ENCODE peak calls at places on chromosomes 4 and X, in five cellular contexts. One of them, this sample, is unnamed.
A peak's percentile ranks its signal among the peaks of the same experiment; 100 is the strongest.

GRCh38 chr4:39342731-39343130 is 23.4 kb downstream of the RFC1 start:
- DNase-seq in astrocyte: no peak
- DNase-seq in AG04450: no peak
- DNase-seq in suprapubic skin: no peak
- DNase-seq in H7: no peak
- DNase-seq in this sample: no peak

GRCh38 chr4:141002323-141002805 is 130.9 kb downstream of the RNF150 start:
- DNase-seq in astrocyte: peak; percentile 93
- DNase-seq in AG04450: peak; percentile 43
- DNase-seq in H7: no peak
- DNase-seq in suprapubic skin: no peak
- DNase-seq in this sample: peak; percentile 24

GRCh38 chr4:2621419-2621818 is 85.0 kb downstream of the FAM193A start:
- DNase-seq in AG04450: no peak
- DNase-seq in suprapubic skin: no peak
- DNase-seq in H7: no peak
- DNase-seq in astrocyte: no peak
- DNase-seq in this sample: no peak

GRCh38 chrX:140299411-140299810 is 205.5 kb downstream of the SOX3 start:
- DNase-seq in astrocyte: peak; percentile 53
- DNase-seq in AG04450: no peak
- DNase-seq in H7: no peak
- DNase-seq in suprapubic skin: no peak
- DNase-seq in this sample: no peak

GRCh38 chrX:107747596-107748161 is 27.9 kb downstream of the TSC22D3 start:
- DNase-seq in suprapubic skin: no peak
- DNase-seq in AG04450: no peak
- DNase-seq in astrocyte: peak; percentile 46
- DNase-seq in H7: no peak
- DNase-seq in this sample: no peak

GRCh38 chrX:119775517-119776238 is 15.8 kb downstream of the RPL39 start:
- DNase-seq in astrocyte: no peak
- DNase-seq in AG04450: no peak
- DNase-seq in H7: no peak
- DNase-seq in suprapubic skin: no peak
- DNase-seq in this sample: no peak

GRCh38 chr4:47213971-47214370 is 182.6 kb downstream of the GABRB1 start:
- DNase-seq in suprapubic skin: no peak
- DNase-seq in astrocyte: peak; percentile 98
- DNase-seq in H7: no peak
- DNase-seq in AG04450: peak; percentile 66
- DNase-seq in this sample: peak; percentile 48

GRCh38 chr4:111839186-111839585 is 306.1 kb upstream of the FAM241A start:
- DNase-seq in AG04450: no peak
- DNase-seq in H7: no peak
- DNase-seq in suprapubic skin: no peak
- DNase-seq in astrocyte: no peak
- DNase-seq in this sample: no peak

GRCh38 chrX:44842555-44843317 is 1.1 kb upstream of the DUSP21 start:
- DNase-seq in astrocyte: no peak
- DNase-seq in H7: no peak
- DNase-seq in suprapubic skin: no peak
- DNase-seq in AG04450: no peak
- DNase-seq in this sample: no peak

GRCh38 chr4:83389756-83390505 is 55.3 kb upstream of the HPSE start:
- DNase-seq in astrocyte: no peak
- DNase-seq in suprapubic skin: no peak
- DNase-seq in H7: peak; percentile 22
- DNase-seq in AG04450: no peak
- DNase-seq in this sample: no peak

GRCh38 chr4:32986236-32986635 is 2266.1 kb downstream of the PCDH7 start:
- DNase-seq in suprapubic skin: no peak
- DNase-seq in astrocyte: no peak
- DNase-seq in H7: no peak
- DNase-seq in AG04450: no peak
- DNase-seq in this sample: peak; percentile 19

GRCh38 chr4:13888112-13888511 is 260.6 kb upstream of the BOD1L1 start:
- DNase-seq in H7: no peak
- DNase-seq in astrocyte: peak; percentile 93
- DNase-seq in suprapubic skin: no peak
- DNase-seq in AG04450: peak; percentile 73
- DNase-seq in this sample: peak; percentile 85

GRCh38 chr4:70996014-70996353 is 2.5 kb downstream of the DCK start:
- DNase-seq in AG04450: no peak
- DNase-seq in H7: no peak
- DNase-seq in astrocyte: no peak
- DNase-seq in suprapubic skin: no peak
- DNase-seq in this sample: no peak

GRCh38 chrX:145524931-145525330 is 277.6 kb downstream of the SPANXN1 start:
- DNase-seq in astrocyte: no peak
- DNase-seq in suprapubic skin: no peak
- DNase-seq in AG04450: no peak
- DNase-seq in H7: no peak
- DNase-seq in this sample: no peak

GRCh38 chrX:119218198-119218597 is 17.9 kb upstream of the PGRMC1 start:
- DNase-seq in H7: peak; percentile 33
- DNase-seq in suprapubic skin: no peak
- DNase-seq in AG04450: no peak
- DNase-seq in astrocyte: no peak
- DNase-seq in this sample: no peak

GRCh38 chr4:10584042-10584441 is 100.5 kb downstream of the CLNK start:
- DNase-seq in H7: no peak
- DNase-seq in suprapubic skin: no peak
- DNase-seq in AG04450: peak; percentile 53
- DNase-seq in astrocyte: peak; percentile 93
- DNase-seq in this sample: peak; percentile 29

GRCh38 chr4:39259571-39260330 is 77.4 kb downstream of the WDR19 start:
- DNase-seq in AG04450: peak; percentile 37
- DNase-seq in H7: no peak
- DNase-seq in suprapubic skin: no peak
- DNase-seq in astrocyte: peak; percentile 81
- DNase-seq in this sample: no peak

GRCh38 chr4:152045781-152046571 is 285.2 kb upstream of the GATB start:
- DNase-seq in suprapubic skin: no peak
- DNase-seq in astrocyte: peak; percentile 53
- DNase-seq in H7: peak; percentile 92
- DNase-seq in AG04450: no peak
- DNase-seq in this sample: no peak

GRCh38 chr4:6641164-6641970 is 882 bp downstream of the MRFAP1 start:
- DNase-seq in H7: peak; percentile 67
- DNase-seq in AG04450: no peak
- DNase-seq in astrocyte: peak; percentile 51
- DNase-seq in suprapubic skin: peak; percentile 81
- DNase-seq in this sample: no peak

GRCh38 chrX:55056820-55057690 is 17.8 kb upstream of the PAGE2B start:
- DNase-seq in astrocyte: peak; percentile 55
- DNase-seq in AG04450: no peak
- DNase-seq in H7: no peak
- DNase-seq in suprapubic skin: no peak
- DNase-seq in this sample: no peak

GRCh38 chr4:60133414-60133813 is 1066.7 kb upstream of the ADGRL3 start:
- DNase-seq in suprapubic skin: no peak
- DNase-seq in H7: no peak
- DNase-seq in astrocyte: peak; percentile 74
- DNase-seq in AG04450: peak; percentile 3
- DNase-seq in this sample: no peak

GRCh38 chrX:134013092-134013497 is 27.7 kb upstream of the GPC3 start:
- DNase-seq in suprapubic skin: no peak
- DNase-seq in H7: no peak
- DNase-seq in astrocyte: no peak
- DNase-seq in AG04450: no peak
- DNase-seq in this sample: no peak

GRCh38 chr4:2860391-2861348 is 17.0 kb downstream of the ADD1 start:
- DNase-seq in H7: no peak
- DNase-seq in AG04450: no peak
- DNase-seq in astrocyte: peak; percentile 56
- DNase-seq in suprapubic skin: no peak
- DNase-seq in this sample: no peak

GRCh38 chr4:96598465-96598864 is 758.6 kb downstream of the PDHA2 start:
- DNase-seq in astrocyte: no peak
- DNase-seq in AG04450: no peak
- DNase-seq in suprapubic skin: no peak
- DNase-seq in H7: peak; percentile 6
- DNase-seq in this sample: no peak

GRCh38 chr4:90357117-90357710 is 230.0 kb downstream of the CCSER1 start:
- DNase-seq in H7: peak; percentile 29
- DNase-seq in astrocyte: peak; percentile 69
- DNase-seq in AG04450: peak; percentile 26
- DNase-seq in suprapubic skin: no peak
- DNase-seq in this sample: peak; percentile 1

GRCh38 chr4:26823583-26823982 is 37.1 kb upstream of the STIM2 start:
- DNase-seq in astrocyte: no peak
- DNase-seq in H7: no peak
- DNase-seq in AG04450: no peak
- DNase-seq in suprapubic skin: no peak
- DNase-seq in this sample: no peak

GRCh38 chr4:1369091-1369450 is 22.1 kb downstream of the UVSSA start:
- DNase-seq in AG04450: no peak
- DNase-seq in H7: no peak
- DNase-seq in astrocyte: no peak
- DNase-seq in suprapubic skin: no peak
- DNase-seq in this sample: no peak

GRCh38 chr4:5750052-5750950 is 39.3 kb downstream of the EVC start:
- DNase-seq in astrocyte: peak; percentile 79
- DNase-seq in AG04450: no peak
- DNase-seq in suprapubic skin: peak; percentile 26
- DNase-seq in H7: peak; percentile 9
- DNase-seq in this sample: peak; percentile 72

DNA sequence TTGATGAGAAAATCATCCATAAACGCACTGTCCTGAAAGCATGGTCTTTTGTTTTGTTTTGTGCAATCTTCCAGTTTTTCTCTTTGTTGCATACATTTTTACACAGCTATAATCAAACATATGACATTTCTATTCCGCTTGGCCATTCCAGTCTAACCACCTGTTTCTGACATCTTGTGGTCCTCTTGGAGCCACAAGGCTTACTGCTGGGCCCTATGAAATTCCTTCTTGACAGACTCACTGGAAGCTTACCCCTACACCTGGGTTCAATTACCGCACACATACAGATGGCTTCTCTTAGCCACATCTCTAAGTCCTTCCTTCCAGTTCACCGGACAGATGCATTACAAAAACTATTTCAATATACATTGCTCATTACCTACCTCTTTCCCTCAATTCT is 72.4 kb downstream of the PAPSS1 start:
- DNase-seq in suprapubic skin: no peak
- DNase-seq in H7: no peak
- DNase-seq in astrocyte: peak; percentile 37
- DNase-seq in AG04450: no peak
- DNase-seq in this sample: peak; percentile 41
- H3K27me3 ChIP-seq in suprapubic skin: no peaks in the 10 kb centered on the region
- H3K27me3 ChIP-seq in H7: peaks cover 3% of the 10 kb centered on the region
- H3K27me3 ChIP-seq in astrocyte: no peaks in the 10 kb centered on the region
- H3K27me3 ChIP-seq in AG04450: no peaks in the 10 kb centered on the region
- H3K27me3 ChIP-seq in this sample: no peaks in the 10 kb centered on the region

DNA sequence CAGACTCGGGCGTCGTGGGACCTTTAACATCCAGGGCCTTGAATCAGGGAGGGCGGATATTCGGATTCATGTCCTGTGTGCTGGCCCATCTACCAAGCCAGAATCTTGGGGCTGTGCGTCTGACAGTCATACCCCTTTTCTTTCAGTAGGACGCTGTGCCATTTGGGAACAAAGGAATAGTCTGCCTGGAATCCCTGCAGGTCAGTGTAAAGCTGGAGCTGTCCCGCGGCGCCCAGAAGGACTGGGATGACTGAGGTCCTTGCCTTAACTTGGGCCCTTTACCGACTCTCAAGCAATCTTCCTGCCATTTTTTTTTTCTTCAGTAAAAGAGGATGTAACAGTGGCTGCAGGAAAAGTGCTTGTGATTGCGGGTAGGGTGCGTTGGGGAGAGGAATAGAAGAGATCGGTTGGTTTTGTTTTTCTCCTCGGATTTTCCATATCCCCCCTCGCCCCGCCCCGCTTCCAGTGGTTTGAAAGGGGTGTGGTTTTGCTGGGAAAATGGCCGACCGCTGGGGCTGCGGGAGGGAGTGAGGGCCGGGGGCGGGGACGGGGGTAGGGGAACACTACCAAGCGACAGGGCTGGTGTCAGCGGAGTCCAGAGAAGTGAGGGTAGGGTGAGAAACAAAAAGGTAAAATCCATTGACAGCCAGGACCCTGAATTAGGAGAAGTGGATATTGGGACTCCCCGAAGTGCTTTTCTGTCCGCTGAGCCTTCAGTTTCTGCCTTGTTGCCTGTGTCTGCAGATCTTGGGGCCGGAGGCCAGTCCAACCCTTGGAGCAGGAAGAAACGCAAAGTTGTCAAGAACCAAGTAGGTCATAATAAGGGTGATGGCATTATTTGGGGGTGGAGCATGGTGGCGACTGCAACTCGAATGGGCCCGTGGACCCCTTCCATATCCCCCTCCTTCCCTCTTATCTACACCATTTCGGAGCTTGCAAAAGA is 749 bp downstream of the ARMCX1 start:
- DNase-seq in astrocyte: peak; percentile 20
- DNase-seq in H7: peak; percentile 76
- DNase-seq in AG04450: no peak
- DNase-seq in suprapubic skin: peak; percentile 81
- DNase-seq in this sample: no peak
- H3K4me3 ChIP-seq in astrocyte: peak overlapping the region; percentile 75
- H3K4me3 ChIP-seq in H7: peak overlapping the region; percentile 68
- H3K4me3 ChIP-seq in AG04450: peak overlapping the region; percentile 74
- H3K4me3 ChIP-seq in suprapubic skin: peak overlapping the region; percentile 53
- H3K4me3 ChIP-seq in this sample: peak overlapping the region; percentile 51

GRCh38 chrX:1462596-1463251 is 10.0 kb upstream of the ASMTL start:
- DNase-seq in astrocyte: peak; percentile 87
- DNase-seq in AG04450: no peak
- DNase-seq in suprapubic skin: peak; percentile 50
- DNase-seq in H7: no peak
- DNase-seq in this sample: no peak
- H3K27me3 ChIP-seq in astrocyte: peaks cover 11% of the 10 kb centered on the region
- H3K27me3 ChIP-seq in AG04450: peaks cover 10% of the 10 kb centered on the region
- H3K27me3 ChIP-seq in suprapubic skin: peaks cover 38% of the 10 kb centered on the region
- H3K27me3 ChIP-seq in H7: no peaks in the 10 kb centered on the region
- H3K27me3 ChIP-seq in this sample: peaks cover 13% of the 10 kb centered on the region

GRCh38 chrX:153411988-153412574 is 809 bp downstream of the ZFP92 start:
- DNase-seq in astrocyte: no peak
- DNase-seq in AG04450: no peak
- DNase-seq in suprapubic skin: no peak
- DNase-seq in H7: no peak
- DNase-seq in this sample: no peak
- H3K4me3 ChIP-seq in astrocyte: no peak overlapping the region
- H3K4me3 ChIP-seq in AG04450: no peak overlapping the region
- H3K4me3 ChIP-seq in suprapubic skin: peak overlapping the region; percentile 47
- H3K4me3 ChIP-seq in H7: peak overlapping the region; percentile 28
- H3K4me3 ChIP-seq in this sample: peak overlapping the region; percentile 57

GRCh38 chrX:42093756-42094155 is 170.4 kb upstream of the CASK start:
- DNase-seq in astrocyte: peak; percentile 13
- DNase-seq in AG04450: no peak
- DNase-seq in suprapubic skin: no peak
- DNase-seq in H7: no peak
- DNase-seq in this sample: no peak
- H3K27me3 ChIP-seq in astrocyte: no peaks in the 10 kb centered on the region
- H3K27me3 ChIP-seq in AG04450: no peaks in the 10 kb centered on the region
- H3K27me3 ChIP-seq in suprapubic skin: no peaks in the 10 kb centered on the region
- H3K27me3 ChIP-seq in H7: no peaks in the 10 kb centered on the region
- H3K27me3 ChIP-seq in this sample: no peaks in the 10 kb centered on the region

GRCh38 chr4:58740897-58741296 is 1630.7 kb upstream of the IGFBP7 start:
- DNase-seq in AG04450: no peak
- DNase-seq in suprapubic skin: no peak
- DNase-seq in astrocyte: no peak
- DNase-seq in H7: no peak
- DNase-seq in this sample: no peak
- H3K4me3 ChIP-seq in AG04450: no peak overlapping the region
- H3K4me3 ChIP-seq in suprapubic skin: no peak overlapping the region
- H3K4me3 ChIP-seq in astrocyte: no peak overlapping the region
- H3K4me3 ChIP-seq in H7: no peak overlapping the region
- H3K4me3 ChIP-seq in this sample: no peak overlapping the region